ENCODE peak calls at places on chromosome 20, in nine cellular contexts. L is T-helper 1 cell, F is Calu3, B is NCI-H1694 treated with DMSO at 0.1 percent for 48 hours, I is WTC11, Y is IMR-90, N is fibroblast of lung, H is astrocyte, Q is lower leg skin. Z is an unnamed sample.

GRCh38 chr20:54524849-54525248 is 49.5 kb downstream of the DOK5 start:
- DNase-seq in L (no peak), F (no peak), B (no peak), I (no peak), Y (no peak), N (no peak), H (no peak), Q (no peak), Z (no peak)

GRCh38 chr20:51446656-51447055 is 95.9 kb downstream of the NFATC2 start:
- DNase-seq in L (no peak), F (peak), B (no peak), I (no peak), Y (peak), N (peak), H (peak), Q (no peak), Z (no peak)

GRCh38 chr20:3223937-3224680 is 14.8 kb downstream of the ITPA start:
- DNase-seq in L (no peak), F (no peak), B (no peak), I (no peak), Y (no peak), N (no peak), H (no peak), Q (no peak), Z (no peak)

GRCh38 chr20:53935353-53936084 is 134.9 kb downstream of the BCAS1 start:
- DNase-seq in L (no peak), F (no peak), B (no peak), I (no peak), Y (no peak), N (no peak), H (no peak), Q (no peak), Z (no peak)

GRCh38 chr20:37295001-37295400 is 5.5 kb downstream of the MANBAL start:
- DNase-seq in L (no peak), F (peak), B (no peak), I (no peak), Y (peak), N (peak), H (peak), Q (no peak), Z (no peak)

GRCh38 chr20:36720510-36720909 is 25.4 kb downstream of the NDRG3 start:
- DNase-seq in L (peak), F (no peak), B (no peak), I (no peak), Y (peak), N (no peak), H (peak), Q (no peak), Z (no peak)

GRCh38 chr20:47330933-47331708 is 25.4 kb downstream of the ZMYND8 start:
- DNase-seq in L (no peak), F (no peak), B (no peak), I (no peak), Y (peak), N (peak), H (peak), Q (no peak), Z (no peak)

GRCh38 chr20:46807998-46808397 is 86.6 kb upstream of the EYA2 start:
- DNase-seq in L (no peak), F (no peak), B (no peak), I (no peak), Y (no peak), N (no peak), H (no peak), Q (peak), Z (no peak)

GRCh38 chr20:34713194-34713943 is 9.2 kb downstream of the TP53INP2 start:
- DNase-seq in L (no peak), F (peak), B (peak), I (no peak), Y (peak), N (peak), H (peak), Q (peak), Z (no peak)

GRCh38 chr20:845967-846893 is 12.7 kb downstream of the FAM110A start:
- DNase-seq in L (no peak), F (no peak), B (no peak), I (no peak), Y (no peak), N (no peak), H (no peak), Q (no peak), Z (no peak)

GRCh38 chr20:36496707-36497669 is 44.3 kb upstream of the MYL9 start:
- DNase-seq in L (no peak), F (no peak), B (no peak), I (no peak), Y (no peak), N (no peak), H (no peak), Q (no peak), Z (no peak)

GRCh38 chr20:4805663-4806449 is 84.1 kb downstream of the PRND start:
- DNase-seq in L (no peak), F (no peak), B (no peak), I (no peak), Y (no peak), N (no peak), H (no peak), Q (no peak), Z (no peak)

GRCh38 chr20:39829255-39829654 is 859.8 kb downstream of the MAFB start:
- DNase-seq in L (no peak), F (no peak), B (peak), I (peak), Y (peak), N (peak), H (no peak), Q (no peak), Z (no peak)

GRCh38 chr20:62961310-62961783 is 8.8 kb downstream of the SLC17A9 start:
- DNase-seq in L (no peak), F (no peak), B (no peak), I (peak), Y (no peak), N (no peak), H (no peak), Q (no peak), Z (no peak)

GRCh38 chr20:25081065-25081729 is 744 bp downstream of the VSX1 start:
- DNase-seq in L (no peak), F (no peak), B (no peak), I (peak), Y (no peak), N (no peak), H (no peak), Q (peak), Z (no peak)

GRCh38 chr20:1434571-1435336 is 31.9 kb downstream of the NSFL1C start:
- DNase-seq in L (peak), F (no peak), B (no peak), I (no peak), Y (peak), N (peak), H (peak), Q (no peak), Z (peak)

GRCh38 chr20:50023116-50023802 is 40.5 kb downstream of the SNAI1 start:
- DNase-seq in L (no peak), F (peak), B (no peak), I (no peak), Y (no peak), N (no peak), H (no peak), Q (no peak), Z (no peak)

GRCh38 chr20:36407196-36407733 is 101.1 kb downstream of the DLGAP4 start:
- DNase-seq in L (no peak), F (no peak), B (no peak), I (no peak), Y (peak), N (no peak), H (no peak), Q (no peak), Z (no peak)

GRCh38 chr20:50438986-50439407 is 71.2 kb upstream of the PTPN1 start:
- DNase-seq in L (no peak), F (peak), B (no peak), I (no peak), Y (peak), N (peak), H (peak), Q (no peak), Z (no peak)

GRCh38 chr20:41137412-41138216 is at the start of gene PLCG1:
- DNase-seq in L (peak), F (peak), B (peak), I (peak), Y (peak), N (peak), H (peak), Q (peak), Z (peak)

GRCh38 chr20:22684072-22684762 is 99.8 kb upstream of the FOXA2 start:
- DNase-seq in L (peak), F (peak), B (no peak), I (peak), Y (peak), N (peak), H (peak), Q (no peak), Z (peak)

GRCh38 chr20:58019850-58020625 is 208.4 kb downstream of the ANKRD60 start:
- DNase-seq in L (no peak), F (no peak), B (no peak), I (no peak), Y (no peak), N (no peak), H (no peak), Q (peak), Z (peak)

GRCh38 chr20:32792316-32792715 is 27.4 kb upstream of the MAPRE1 start:
- DNase-seq in L (no peak), F (peak), B (no peak), I (no peak), Y (peak), N (no peak), H (peak), Q (no peak), Z (peak)

GRCh38 chr20:45402946-45403345 is 5.1 kb upstream of the DBNDD2 start:
- DNase-seq in L (no peak), F (no peak), B (no peak), I (no peak), Y (peak), N (no peak), H (no peak), Q (no peak), Z (no peak)

GRCh38 chr20:63958964-63959698 is 2.9 kb upstream of the UCKL1 start:
- DNase-seq in L (no peak), F (no peak), B (no peak), I (no peak), Y (no peak), N (no peak), H (no peak), Q (no peak), Z (no peak)

GRCh38 chr20:25215521-25215920 is 20.0 kb downstream of the ENTPD6 start:
- DNase-seq in L (no peak), F (no peak), B (no peak), I (no peak), Y (no peak), N (no peak), H (no peak), Q (peak), Z (no peak)

GRCh38 chr20:8094845-8095244 is 37.2 kb upstream of the PLCB1 start:
- DNase-seq in L (no peak), F (no peak), B (no peak), I (no peak), Y (peak), N (peak), H (no peak), Q (no peak), Z (no peak)

GRCh38 chr20:53129557-53129956 is 157.4 kb downstream of the TSHZ2 start:
- DNase-seq in L (no peak), F (no peak), B (no peak), I (no peak), Y (no peak), N (no peak), H (no peak), Q (no peak), Z (no peak)

GRCh38 chr20:31632503-31633338 is 5.0 kb upstream of the COX4I2 start:
- DNase-seq in L (no peak), F (no peak), B (no peak), I (no peak), Y (no peak), N (no peak), H (no peak), Q (no peak), Z (no peak)

GRCh38 chr20:1945134-1945618 is 48.7 kb downstream of the PDYN start:
- DNase-seq in L (no peak), F (no peak), B (no peak), I (no peak), Y (no peak), N (peak), H (no peak), Q (peak), Z (peak)

GRCh38 chr20:1242530-1242929 is 16.7 kb downstream of the RAD21L1 start:
- DNase-seq in L (no peak), F (no peak), B (no peak), I (no peak), Y (peak), N (peak), H (peak), Q (no peak), Z (no peak)

GRCh38 chr20:31711416-31712111 is 11.1 kb downstream of the BCL2L1 start:
- DNase-seq in L (no peak), F (no peak), B (no peak), I (no peak), Y (no peak), N (no peak), H (no peak), Q (no peak), Z (no peak)

GRCh38 chr20:63952769-63953168 is 3.4 kb downstream of the UCKL1 start:
- DNase-seq in L (no peak), F (no peak), B (no peak), I (no peak), Y (no peak), N (no peak), H (no peak), Q (no peak), Z (no peak)

GRCh38 chr20:58712823-58713731 is 20.5 kb downstream of the NPEPL1 start:
- DNase-seq in L (no peak), F (no peak), B (no peak), I (peak), Y (no peak), N (no peak), H (no peak), Q (peak), Z (no peak)

GRCh38 chr20:34022154-34022842 is 28.6 kb downstream of the RALY start:
- DNase-seq in L (peak), F (peak), B (no peak), I (no peak), Y (no peak), N (peak), H (no peak), Q (no peak), Z (no peak)

GRCh38 chr20:2108498-2108897 is 6.9 kb downstream of the STK35 start:
- DNase-seq in L (no peak), F (no peak), B (no peak), I (no peak), Y (no peak), N (no peak), H (no peak), Q (no peak), Z (no peak)

GRCh38 chr20:2624190-2624589 is 28.2 kb upstream of the NOP56 start:
- DNase-seq in L (no peak), F (no peak), B (no peak), I (no peak), Y (no peak), N (no peak), H (no peak), Q (no peak), Z (no peak)

GRCh38 chr20:25340380-25340779 is 50.3 kb downstream of the ABHD12 start:
- DNase-seq in L (no peak), F (no peak), B (no peak), I (no peak), Y (no peak), N (no peak), H (no peak), Q (no peak), Z (no peak)